ENCODE peak calls at places on chromosome 16, in seven cellular contexts. W is IMR-90, U is fibroblast of lung, T is colonic mucosa, D is right atrium auricular region, R is ovary, J is body of pancreas. L is an unnamed sample.
A peak's percentile ranks its signal among the peaks of the same experiment; 100 is the strongest.

GRCh38 chr16:68344252-68344651 is 33.4 kb downstream of the PRMT7 start:
- DNase-seq in W (no peak), R (peak; percentile 57), T (no peak), D (no peak), U (no peak), J (no peak), L (no peak)

GRCh38 chr16:75074920-75075687 is 41.5 kb downstream of the LDHD start:
- DNase-seq in U (no peak), R (no peak), D (no peak), J (peak; percentile 20), T (no peak), W (no peak), L (no peak)

GRCh38 chr16:89122322-89122831 is 28.7 kb downstream of the ACSF3 start:
- DNase-seq in U (no peak), D (no peak), R (no peak), W (no peak), T (peak; percentile 84), J (no peak), L (no peak)

GRCh38 chr16:55773859-55774549 is 58.9 kb downstream of the CES1 start:
- DNase-seq in W (no peak), J (no peak), U (no peak), D (no peak), T (no peak), R (no peak), L (no peak)

GRCh38 chr16:72060405-72060804 is 2.6 kb upstream of the HPR start:
- DNase-seq in R (no peak), J (no peak), U (no peak), T (no peak), W (no peak), D (no peak), L (no peak)

GRCh38 chr16:29962344-29962994 is 590 bp downstream of the TMEM219 start:
- DNase-seq in J (no peak), R (no peak), W (peak; percentile 27), U (no peak), D (no peak), T (peak; percentile 56), L (no peak)

GRCh38 chr16:57194512-57194911 is 8.4 kb downstream of the RSPRY1 start:
- DNase-seq in R (no peak), U (peak; percentile 96), T (no peak), W (peak; percentile 94), D (no peak), J (no peak), L (no peak)

GRCh38 chr16:83901101-83901500 is 2.2 kb downstream of the MLYCD start:
- DNase-seq in R (no peak), T (no peak), U (peak; percentile 61), J (no peak), D (no peak), W (no peak), L (no peak)

GRCh38 chr16:50284131-50284911 is 18.0 kb downstream of the ADCY7 start:
- DNase-seq in J (no peak), U (no peak), T (peak; percentile 46), W (no peak), D (peak; percentile 72), R (no peak), L (no peak)

GRCh38 chr16:50281391-50282009 is 15.1 kb downstream of the ADCY7 start:
- DNase-seq in D (no peak), U (no peak), J (no peak), W (no peak), R (no peak), T (no peak), L (no peak)

GRCh38 chr16:50280932-50281331 is 14.6 kb downstream of the ADCY7 start:
- DNase-seq in U (no peak), T (no peak), J (no peak), D (no peak), W (no peak), R (no peak), L (no peak)

GRCh38 chr16:50282955-50283631 is 16.7 kb downstream of the ADCY7 start:
- DNase-seq in J (no peak), W (no peak), D (no peak), R (no peak), U (no peak), T (no peak), L (no peak)

DNA sequence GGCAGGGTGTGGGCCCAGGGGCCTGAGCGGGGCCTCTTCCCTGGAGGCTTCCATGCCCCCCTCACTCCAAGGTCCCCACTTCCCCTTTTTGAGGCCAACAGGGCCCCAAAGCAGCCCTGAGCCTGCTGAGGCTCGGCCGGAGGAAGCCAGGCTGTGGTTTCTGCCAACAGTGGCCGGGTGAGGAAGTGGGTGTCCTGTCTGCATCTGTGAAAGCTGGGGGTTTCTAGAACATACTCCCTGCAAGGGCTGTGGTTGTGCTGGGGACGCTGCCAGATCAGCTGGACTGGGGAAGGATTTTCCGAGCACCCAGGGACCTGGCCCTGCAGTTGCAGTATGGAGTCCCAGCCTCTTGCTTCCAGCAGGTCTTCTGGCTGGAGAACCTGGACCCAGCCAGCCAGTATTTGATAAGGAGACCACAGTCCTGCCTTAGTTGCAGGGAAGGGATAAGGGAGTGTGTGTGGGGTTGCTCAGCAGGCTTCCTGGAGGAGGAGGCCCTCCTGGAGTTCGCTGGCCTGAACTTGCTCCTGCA is 15.7 kb downstream of the ADCY7 start:
- DNase-seq in T (peak; percentile 69), R (no peak), W (no peak), U (peak; percentile 74), J (peak; percentile 37), D (peak; percentile 76), L (no peak)
- H3K4me3 ChIP-seq in T (no peak overlapping the region), R (no peak overlapping the region), W (no peak overlapping the region), U (no peak overlapping the region), J (no peak overlapping the region), D (no peak overlapping the region), L (peak overlapping the region; percentile 12)

DNA sequence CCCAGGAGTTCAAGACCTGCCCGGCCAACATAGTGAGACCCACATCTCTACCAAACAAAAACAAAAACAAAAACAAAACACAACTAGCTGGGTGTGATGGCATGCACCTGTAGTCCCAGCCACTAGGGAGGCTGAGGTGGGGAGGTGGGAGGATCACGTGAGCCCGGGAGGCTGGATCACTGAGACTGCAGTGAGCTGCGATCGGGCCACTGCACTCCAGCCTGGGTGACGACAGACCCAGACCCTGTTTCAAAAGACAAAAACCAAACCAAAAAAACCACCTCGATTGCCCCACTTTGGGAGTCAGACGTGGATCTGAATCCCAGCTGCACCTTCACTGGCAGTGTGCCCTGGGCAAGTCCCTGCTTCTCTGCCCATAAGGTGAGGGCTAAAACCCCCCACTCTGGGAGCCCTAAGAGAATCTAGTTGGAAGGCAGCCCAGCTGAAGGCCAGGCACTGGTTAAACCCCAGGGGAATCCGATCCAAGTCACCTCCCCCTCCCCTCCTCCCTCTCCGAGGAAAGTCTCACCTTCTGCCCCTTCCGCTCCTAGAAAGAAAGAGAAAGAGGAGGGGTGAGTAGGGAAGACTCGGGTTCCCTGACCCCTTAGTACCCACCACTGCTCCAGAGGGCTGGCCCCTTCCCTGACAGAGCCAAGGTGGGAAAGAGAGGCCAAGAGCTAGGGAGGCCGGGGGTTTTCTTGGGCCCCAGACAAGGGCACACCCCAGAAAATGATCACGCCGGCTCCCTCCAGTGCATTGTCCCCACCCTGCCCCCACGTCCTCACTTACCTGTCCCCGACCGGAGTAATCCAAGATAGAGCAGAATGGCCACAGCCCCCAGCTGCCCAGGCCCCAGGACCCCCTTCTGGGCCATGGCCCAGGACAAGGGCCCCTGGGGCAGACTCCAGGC is 647 bp downstream of the PRSS8 start:
- DNase-seq in D (no peak), J (peak; percentile 84), W (no peak), R (no peak), T (peak; percentile 80), U (no peak), L (no peak)
- TF ChIP-seq CTCF in D (no peak), J (peak; percentile 17), W (no peak), R (no peak), T (peak; percentile 10), U (no peak), L (no peak)

GRCh38 chr16:87766485-87766797 is 655 bp upstream of the KLHDC4 start:
- DNase-seq in T (no peak), U (no peak), D (no peak), W (no peak), J (no peak), R (peak; percentile 38), L (no peak)

GRCh38 chr16:87765776-87766484 is at the start of gene KLHDC4:
- DNase-seq in R (peak; percentile 91), J (peak; percentile 88), D (peak; percentile 87), U (peak; percentile 83), T (peak; percentile 91), W (peak; percentile 82), L (peak; percentile 90)

GRCh38 chr16:87762620-87763019 is 3.2 kb downstream of the KLHDC4 start:
- DNase-seq in R (no peak), D (no peak), U (no peak), T (peak; percentile 79), J (no peak), W (no peak), L (no peak)

GRCh38 chr16:87765473-87765775 is 362 bp downstream of the KLHDC4 start:
- DNase-seq in R (peak; percentile 28), U (peak; percentile 13), J (no peak), W (peak; percentile 7), T (no peak), D (no peak), L (no peak)

DNA sequence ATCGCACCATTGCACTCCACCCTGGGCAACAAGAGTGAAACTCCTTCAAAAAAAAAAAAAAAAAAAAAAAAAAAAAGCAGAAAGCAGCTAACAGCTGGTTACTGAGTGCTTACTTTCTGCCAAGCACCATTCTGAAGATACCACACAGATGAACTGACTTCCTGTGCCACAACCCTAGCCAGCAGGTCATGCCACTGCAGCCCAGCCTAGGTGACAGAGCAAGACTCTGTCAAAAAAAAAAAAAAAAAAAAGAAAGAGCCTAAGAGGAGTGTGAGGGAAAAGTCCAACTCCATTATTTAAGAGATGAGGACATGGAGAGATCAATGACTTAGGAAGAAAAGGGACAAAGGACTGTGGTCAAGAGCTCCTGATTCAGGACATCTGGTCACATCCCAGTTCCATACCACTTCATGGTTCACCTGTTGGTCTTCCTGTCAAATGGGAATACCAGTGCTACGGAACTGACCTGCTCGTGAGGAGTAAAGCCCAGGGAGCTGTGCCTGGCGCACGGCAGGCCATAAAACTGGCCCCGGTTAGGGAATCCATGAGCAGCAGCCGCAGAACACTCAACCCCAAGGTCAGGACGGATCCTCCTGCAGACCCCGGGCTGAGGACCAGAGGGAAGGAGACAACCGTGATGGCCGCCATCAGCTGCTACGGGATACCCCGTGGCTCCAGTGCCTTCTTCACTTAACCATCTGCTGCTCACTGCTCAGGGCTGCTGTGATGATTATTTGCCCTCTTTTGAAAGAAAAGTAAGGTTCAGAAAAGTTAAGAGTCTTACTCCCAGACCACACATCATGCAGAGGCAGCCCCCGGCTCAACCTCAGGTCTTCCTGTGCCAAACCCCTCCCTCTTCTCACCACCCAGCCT is 950 bp downstream of the KLHDC4 start:
- DNase-seq in J (no peak), T (no peak), R (no peak), D (no peak), W (no peak), U (no peak), L (no peak)
- H3K27ac ChIP-seq in J (no peak overlapping the region), T (peak overlapping the region; percentile 70), R (no peak overlapping the region), D (peak overlapping the region; percentile 90), W (peak overlapping the region; percentile 40), U (peak overlapping the region; percentile 94), L (peak overlapping the region; percentile 86)

GRCh38 chr16:1039762-1040161 is 32.8 kb upstream of the SSTR5 start:
- DNase-seq in R (no peak), D (no peak), U (no peak), W (no peak), J (no peak), T (no peak), L (no peak)
- H3K4me3 ChIP-seq in R (no peak overlapping the region), D (no peak overlapping the region), U (no peak overlapping the region), W (no peak overlapping the region), J (no peak overlapping the region), T (no peak overlapping the region), L (no peak overlapping the region)

GRCh38 chr16:30984669-30985400 is at the start of gene HSD3B7:
- DNase-seq in J (peak; percentile 91), D (peak; percentile 91), U (peak; percentile 63), W (peak; percentile 68), T (peak; percentile 95), R (peak; percentile 95), L (peak; percentile 91)
- TF ChIP-seq CTCF in J (peak; percentile 83), D (peak; percentile 96), U (peak; percentile 84), W (peak; percentile 91), T (peak; percentile 89), R (peak; percentile 87), L (peak; percentile 98)